ENCODE peak calls at places on chromosome 21, in seven cellular contexts. R, A, U, M, V, L and W are unnamed samples.

GRCh38 chr21:41545500-41546359 is 37.8 kb upstream of the TMPRSS2 start:
- ATAC-seq in R (no peak), V (peak; percentile 70), M (no peak), U (no peak), L (no peak), A (no peak), W (no peak)

GRCh38 chr21:34846601-34847112 is 177.9 kb downstream of the CLIC6 start:
- ATAC-seq in M (peak; percentile 84), U (no peak), A (no peak), L (no peak), R (peak; percentile 85), V (no peak), W (no peak)

GRCh38 chr21:25557170-25557569 is 50.1 kb downstream of the MRPL39 start:
- ATAC-seq in M (no peak), R (no peak), U (no peak), A (peak; percentile 88), L (no peak), V (no peak), W (no peak)

GRCh38 chr21:19853061-19853460 is 1145.1 kb upstream of the NCAM2 start:
- ATAC-seq in V (no peak), U (no peak), A (no peak), R (no peak), L (no peak), M (no peak), W (no peak)

GRCh38 chr21:32185103-32185502 is 93.7 kb downstream of the MIS18A start:
- ATAC-seq in U (no peak), M (no peak), L (no peak), V (no peak), R (no peak), A (no peak), W (no peak)

GRCh38 chr21:17455028-17455353 is 57.9 kb upstream of the CXADR start:
- ATAC-seq in A (peak; percentile 29), U (peak; percentile 44), R (no peak), L (peak; percentile 18), M (no peak), V (no peak), W (no peak)

GRCh38 chr21:25888711-25889110 is 153.9 kb downstream of the GABPA start:
- ATAC-seq in A (peak; percentile 11), M (no peak), R (no peak), U (no peak), L (no peak), V (no peak), W (no peak)

GRCh38 chr21:22575165-22575584 is 1577.0 kb downstream of the NCAM2 start:
- ATAC-seq in R (no peak), U (no peak), A (no peak), V (no peak), L (peak; percentile 57), M (no peak), W (no peak)

GRCh38 chr21:14741237-14741636 is 195.1 kb upstream of the SAMSN1 start:
- ATAC-seq in V (no peak), R (no peak), U (no peak), M (no peak), L (no peak), A (no peak), W (no peak)

GRCh38 chr21:42682661-42683060 is 29.2 kb downstream of the PDE9A start:
- ATAC-seq in M (no peak), R (no peak), A (no peak), L (no peak), V (no peak), U (no peak), W (no peak)

GRCh38 chr21:44534688-44535087 is 5.3 kb downstream of the KRTAP10-1 start:
- ATAC-seq in M (no peak), A (no peak), R (no peak), L (no peak), V (no peak), U (no peak), W (no peak)
- H3K9me3 ChIP-seq in M (no peaks in the 10 kb centered on the region), A (no peaks in the 10 kb centered on the region), R (no peaks in the 10 kb centered on the region), L (no peaks in the 10 kb centered on the region), V (no peaks in the 10 kb centered on the region), U (no peaks in the 10 kb centered on the region), W (no peaks in the 10 kb centered on the region)

GRCh38 chr21:36926989-36927695 is 39.3 kb downstream of the HLCS start:
- ATAC-seq in U (peak; percentile 12), A (no peak), V (no peak), R (peak; percentile 29), L (no peak), M (no peak), W (no peak)
- TF ChIP-seq POLR2AphosphoS5 in U (no peak), A (no peak), V (no peak), R (no peak), L (no peak), M (no peak), W (no peak)

GRCh38 chr21:36241717-36242116 is 78.3 kb upstream of the MORC3 start:
- ATAC-seq in L (no peak), A (no peak), V (no peak), M (no peak), R (no peak), U (no peak), W (no peak)
- H3K4me3 ChIP-seq in L (no peak overlapping the region), A (no peak overlapping the region), V (no peak overlapping the region), M (no peak overlapping the region), R (no peak overlapping the region), U (no peak overlapping the region), W (no peak overlapping the region)

GRCh38 chr21:23585419-23585818 is 2021.9 kb downstream of the MRPL39 start:
- ATAC-seq in L (no peak), R (no peak), U (no peak), A (no peak), M (no peak), V (no peak), W (no peak)
- H3K9me3 ChIP-seq in L (no peaks in the 10 kb centered on the region), R (peaks cover 16% of the 10 kb centered on the region), U (no peaks in the 10 kb centered on the region), A (peaks cover 41% of the 10 kb centered on the region), M (no peaks in the 10 kb centered on the region), V (no peaks in the 10 kb centered on the region), W (no peaks in the 10 kb centered on the region)

DNA sequence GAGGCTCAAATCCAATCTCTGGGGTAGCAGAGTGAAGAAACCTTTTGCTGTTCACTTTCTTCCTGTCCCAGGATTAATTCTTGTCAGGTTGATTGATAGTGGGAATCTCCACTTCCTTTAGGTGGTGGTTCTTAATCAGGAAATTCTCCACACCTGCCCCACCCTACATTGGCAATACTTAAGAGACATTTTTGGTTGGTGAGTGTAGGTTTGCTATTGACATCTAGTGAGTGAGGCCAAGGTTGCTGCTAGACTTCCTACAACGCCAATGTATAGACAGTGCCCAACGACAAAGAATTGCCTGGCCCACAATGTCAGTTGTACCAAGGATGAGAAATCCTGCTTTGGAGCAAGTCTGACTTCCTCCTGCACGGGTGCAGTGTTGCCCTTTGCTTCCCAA is 38.4 kb downstream of the MAP3K7CL start:
- ATAC-seq in V (no peak), U (no peak), M (peak; percentile 55), A (no peak), R (peak; percentile 89), L (no peak), W (no peak)
- TF ChIP-seq POLR2AphosphoS5 in V (no peak), U (no peak), M (no peak), A (no peak), R (no peak), L (no peak), W (no peak)

DNA sequence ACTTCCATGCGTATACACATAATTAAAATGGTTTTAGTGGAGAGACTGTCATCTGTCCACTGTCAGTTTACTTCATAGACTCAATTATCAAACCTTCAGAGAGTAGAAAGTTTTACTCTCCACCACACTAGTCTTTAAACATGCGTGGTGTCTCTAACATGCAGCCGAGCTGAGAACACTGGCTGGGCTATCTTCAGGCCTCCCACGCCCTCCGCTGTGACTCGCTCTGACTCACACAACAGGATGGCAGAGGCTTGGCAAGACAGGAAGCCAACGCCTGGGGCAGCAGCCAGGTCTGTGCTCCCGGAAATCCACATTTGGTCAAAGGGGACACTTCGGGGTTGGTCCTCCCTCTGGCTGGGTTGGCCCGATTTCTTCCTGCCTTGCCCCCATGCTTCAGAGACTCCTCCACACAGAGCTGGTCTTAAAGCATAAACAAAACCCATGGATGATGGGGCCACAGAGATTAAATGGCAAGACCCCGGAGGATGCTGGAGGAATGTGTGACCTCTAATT is 22.7 kb upstream of the IFNGR2 start:
- ATAC-seq in L (peak; percentile 70), M (peak; percentile 93), R (peak; percentile 90), A (peak; percentile 72), V (peak; percentile 70), U (peak; percentile 94), W (peak; percentile 94)
- H3K4me3 ChIP-seq in L (no peak overlapping the region), M (no peak overlapping the region), R (no peak overlapping the region), A (no peak overlapping the region), V (no peak overlapping the region), U (no peak overlapping the region), W (no peak overlapping the region)

GRCh38 chr21:45939521-45940045 is 42.0 kb upstream of the COL6A1 start:
- ATAC-seq in R (no peak), M (no peak), V (no peak), U (no peak), L (no peak), A (no peak), W (no peak)

GRCh38 chr21:45938811-45939520 is 42.6 kb upstream of the COL6A1 start:
- ATAC-seq in L (no peak), V (no peak), R (no peak), M (no peak), U (no peak), A (no peak), W (no peak)

GRCh38 chr21:45940091-45940490 is 41.5 kb upstream of the COL6A1 start:
- ATAC-seq in U (no peak), V (no peak), A (no peak), M (no peak), L (no peak), R (no peak), W (no peak)

GRCh38 chr21:45937721-45938452 is 43.7 kb upstream of the COL6A1 start:
- ATAC-seq in A (no peak), M (no peak), U (no peak), L (no peak), V (no peak), R (no peak), W (no peak)

GRCh38 chr21:45938453-45938755 is 43.2 kb upstream of the COL6A1 start:
- ATAC-seq in U (no peak), M (no peak), L (no peak), R (peak; percentile 48), V (no peak), A (no peak), W (no peak)
- H3K9me3 ChIP-seq in U (no peaks in the 10 kb centered on the region), M (peaks cover 12% of the 10 kb centered on the region), L (no peaks in the 10 kb centered on the region), R (no peaks in the 10 kb centered on the region), V (no peaks in the 10 kb centered on the region), A (no peaks in the 10 kb centered on the region), W (no peaks in the 10 kb centered on the region)

DNA sequence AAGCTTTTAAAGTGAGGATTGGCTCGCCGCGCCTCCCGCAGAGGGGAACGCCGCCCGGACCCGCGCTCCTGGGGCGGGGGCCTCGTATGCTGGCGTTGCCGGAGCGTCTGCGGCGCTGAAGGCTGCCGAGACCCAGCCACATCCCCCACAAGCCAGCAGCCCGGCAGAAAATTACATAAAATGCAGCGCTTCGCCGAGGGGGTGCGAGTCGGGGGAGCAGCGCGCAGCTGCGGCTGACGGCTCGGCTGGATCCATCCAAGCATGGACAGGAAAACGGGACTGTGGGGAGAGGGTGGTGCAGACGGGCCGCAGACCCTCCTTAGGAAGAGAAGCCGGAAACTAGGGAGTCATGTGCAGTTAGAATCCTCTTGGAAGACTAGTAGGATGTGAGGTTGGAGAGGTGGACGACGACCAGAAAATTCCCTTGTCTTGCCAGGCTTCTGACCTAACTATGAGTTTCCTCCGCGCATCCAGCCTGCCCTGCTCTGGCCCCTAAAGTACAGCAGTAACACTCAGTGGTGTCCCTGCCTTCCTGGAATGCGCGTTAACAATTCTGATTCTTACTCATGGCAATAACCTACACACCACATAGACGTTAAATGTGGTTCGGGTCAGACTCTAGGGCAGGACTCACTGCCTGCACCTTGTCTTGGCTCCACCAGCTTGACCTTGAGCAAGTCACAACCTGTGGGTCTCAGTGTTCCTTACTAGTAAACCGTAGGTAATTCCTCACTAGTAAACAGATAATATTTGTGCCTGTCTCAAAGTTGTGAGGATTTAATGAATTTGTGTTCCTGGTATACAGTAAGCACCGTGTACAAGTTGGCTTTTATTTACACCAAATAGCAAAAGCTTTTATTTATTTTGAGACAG is 959 bp upstream of the BRWD1 start:
- ATAC-seq in V (peak; percentile 45), U (peak; percentile 25), R (no peak), M (no peak), A (peak; percentile 60), L (peak; percentile 18), W (peak; percentile 12)
- TF ChIP-seq POLR2AphosphoS5 in V (peak; percentile 44), U (no peak), R (no peak), M (no peak), A (no peak), L (peak; percentile 43), W (no peak)